ENCODE peak calls at places on chromosomes 7 and 10, in ten cellular contexts. T is astrocyte of the spinal cord; F is CD8-positive, alpha-beta T cell; Z is right atrium auricular region; Q is fibroblast of pulmonary artery; B is retinal pigment epithelial cell; H is fibroblast of mammary gland; G is AG04450; O is cardiac fibroblast; E is lower lobe of right lung. N is an unnamed sample.

GRCh38 chr7:1689356-1689755 is 19.3 kb downstream of the ELFN1 start:
- DNase-seq in T (no peak), F (no peak), Z (no peak), Q (no peak), B (no peak), H (no peak), G (no peak), O (no peak), E (no peak), N (no peak)

GRCh38 chr7:123673752-123674398 is 18.2 kb downstream of the LMOD2 start:
- DNase-seq in T (no peak), F (no peak), Z (no peak), Q (no peak), B (no peak), H (no peak), G (no peak), O (no peak), E (no peak), N (no peak)

GRCh38 chr10:102509387-102509786 is 5.6 kb downstream of the SUFU start:
- DNase-seq in T (peak), F (no peak), Z (no peak), Q (peak), B (no peak), H (peak), G (no peak), O (peak), E (no peak), N (no peak)

GRCh38 chr7:82163586-82163985 is 280.0 kb downstream of the CACNA2D1 start:
- DNase-seq in T (no peak), F (no peak), Z (no peak), Q (no peak), B (no peak), H (no peak), G (no peak), O (no peak), E (no peak), N (no peak)

GRCh38 chr7:90246184-90246583 is 1.2 kb downstream of the CFAP69 start:
- DNase-seq in T (peak), F (no peak), Z (no peak), Q (peak), B (no peak), H (peak), G (no peak), O (peak), E (no peak), N (no peak)

GRCh38 chr7:87627634-87627994 is 584 bp upstream of the RUNDC3B start:
- DNase-seq in T (peak), F (no peak), Z (no peak), Q (peak), B (no peak), H (no peak), G (no peak), O (no peak), E (peak), N (no peak)

GRCh38 chr7:87218941-87219544 is 489 bp downstream of the TMEM243 start:
- DNase-seq in T (peak), F (peak), Z (peak), Q (peak), B (no peak), H (peak), G (no peak), O (peak), E (peak), N (no peak)

GRCh38 chr10:485776-486572 is 203.5 kb downstream of the DIP2C start:
- DNase-seq in T (no peak), F (no peak), Z (peak), Q (peak), B (no peak), H (peak), G (no peak), O (peak), E (no peak), N (no peak)

GRCh38 chr10:102735065-102735562 is 8.6 kb upstream of the WBP1L start:
- DNase-seq in T (no peak), F (no peak), Z (peak), Q (no peak), B (no peak), H (peak), G (no peak), O (no peak), E (no peak), N (no peak)

GRCh38 chr10:113469796-113470195 is 83.1 kb upstream of the HABP2 start:
- DNase-seq in T (no peak), F (no peak), Z (no peak), Q (no peak), B (no peak), H (no peak), G (no peak), O (no peak), E (no peak), N (no peak)

GRCh38 chr7:33762903-33763295 is 142.4 kb upstream of the BMPER start:
- DNase-seq in T (no peak), F (no peak), Z (no peak), Q (no peak), B (no peak), H (no peak), G (no peak), O (no peak), E (no peak), N (no peak)

GRCh38 chr10:133190225-133190624 is 30.2 kb downstream of the KNDC1 start:
- DNase-seq in T (no peak), F (no peak), Z (no peak), Q (no peak), B (no peak), H (no peak), G (no peak), O (no peak), E (no peak), N (no peak)

GRCh38 chr7:1149351-1149794 is 10.6 kb downstream of the ZFAND2A start:
- DNase-seq in T (no peak), F (no peak), Z (no peak), Q (no peak), B (no peak), H (no peak), G (no peak), O (no peak), E (peak), N (no peak)

GRCh38 chr7:77570330-77571011 is 33.4 kb downstream of the PTPN12 start:
- DNase-seq in T (peak), F (no peak), Z (no peak), Q (peak), B (no peak), H (peak), G (peak), O (peak), E (no peak), N (peak)

GRCh38 chr7:131529617-131530016 is 26.8 kb downstream of the PODXL start:
- DNase-seq in T (no peak), F (no peak), Z (no peak), Q (no peak), B (no peak), H (no peak), G (no peak), O (no peak), E (no peak), N (no peak)

GRCh38 chr10:72763201-72763600 is 71.3 kb downstream of the MCU start:
- DNase-seq in T (no peak), F (no peak), Z (no peak), Q (no peak), B (no peak), H (no peak), G (no peak), O (no peak), E (no peak), N (no peak)

GRCh38 chr10:43453266-43453831 is 16.4 kb downstream of the ZNF487 start:
- DNase-seq in T (no peak), F (no peak), Z (no peak), Q (no peak), B (no peak), H (peak), G (no peak), O (no peak), E (no peak), N (no peak)

GRCh38 chr10:76119515-76119914 is 688.1 kb downstream of the LRMDA start:
- DNase-seq in T (peak), F (no peak), Z (no peak), Q (peak), B (no peak), H (peak), G (no peak), O (peak), E (no peak), N (no peak)

GRCh38 chr7:69967152-69967591 is 368.9 kb downstream of the AUTS2 start:
- DNase-seq in T (no peak), F (no peak), Z (no peak), Q (peak), B (no peak), H (peak), G (no peak), O (peak), E (peak), N (no peak)

GRCh38 chr7:24548390-24548789 is 24.9 kb upstream of the PALS2 start:
- DNase-seq in T (no peak), F (no peak), Z (no peak), Q (no peak), B (no peak), H (no peak), G (no peak), O (no peak), E (no peak), N (no peak)

GRCh38 chr7:98178321-98178720 is 32.9 kb upstream of the BHLHA15 start:
- DNase-seq in T (no peak), F (no peak), Z (no peak), Q (peak), B (no peak), H (no peak), G (no peak), O (no peak), E (peak), N (no peak)

GRCh38 chr10:73263948-73264347 is 11.5 kb upstream of the MRPS16 start:
- DNase-seq in T (peak), F (no peak), Z (no peak), Q (peak), B (no peak), H (peak), G (no peak), O (peak), E (no peak), N (no peak)

GRCh38 chr7:126818393-126819196 is 434.1 kb downstream of the GRM8 start:
- DNase-seq in T (no peak), F (no peak), Z (no peak), Q (no peak), B (no peak), H (no peak), G (no peak), O (no peak), E (no peak), N (no peak)

GRCh38 chr7:38027884-38028455 is 107.5 kb downstream of the EPDR1 start:
- DNase-seq in T (no peak), F (no peak), Z (no peak), Q (no peak), B (no peak), H (peak), G (no peak), O (no peak), E (no peak), N (no peak)

GRCh38 chr10:31404640-31405039 is 85.6 kb downstream of the ZEB1 start:
- DNase-seq in T (no peak), F (no peak), Z (no peak), Q (peak), B (no peak), H (peak), G (no peak), O (peak), E (no peak), N (no peak)

GRCh38 chr7:2175091-2175490 is 57.7 kb downstream of the MAD1L1 start:
- DNase-seq in T (no peak), F (no peak), Z (peak), Q (no peak), B (peak), H (no peak), G (no peak), O (no peak), E (no peak), N (peak)

GRCh38 chr7:96669812-96670211 is 39.8 kb downstream of the SEM1 start:
- DNase-seq in T (no peak), F (no peak), Z (no peak), Q (no peak), B (no peak), H (no peak), G (no peak), O (no peak), E (no peak), N (no peak)

GRCh38 chr7:29557954-29558353 is 5.7 kb upstream of the PRR15 start:
- DNase-seq in T (no peak), F (no peak), Z (no peak), Q (peak), B (no peak), H (peak), G (no peak), O (peak), E (no peak), N (peak)

GRCh38 chr10:131928248-131929095 is 27.7 kb downstream of the PPP2R2D start:
- DNase-seq in T (peak), F (peak), Z (no peak), Q (peak), B (no peak), H (peak), G (no peak), O (no peak), E (no peak), N (no peak)

GRCh38 chr10:62759599-62760175 is 44.8 kb upstream of the ADO start:
- DNase-seq in T (no peak), F (no peak), Z (no peak), Q (no peak), B (no peak), H (no peak), G (no peak), O (no peak), E (no peak), N (no peak)

GRCh38 chr10:44934416-44935200 is 23.5 kb downstream of the TMEM72 start:
- DNase-seq in T (no peak), F (no peak), Z (peak), Q (no peak), B (no peak), H (peak), G (no peak), O (no peak), E (no peak), N (no peak)

GRCh38 chr10:131727612-131728011 is 173.2 kb upstream of the PPP2R2D start:
- DNase-seq in T (no peak), F (no peak), Z (no peak), Q (no peak), B (no peak), H (no peak), G (no peak), O (no peak), E (no peak), N (no peak)

GRCh38 chr7:142796001-142796500 is 25.3 kb downstream of the PRSS2 start:
- DNase-seq in T (no peak), F (no peak), Z (peak), Q (no peak), B (no peak), H (no peak), G (no peak), O (no peak), E (no peak), N (no peak)

GRCh38 chr7:142795339-142795863 is 24.6 kb downstream of the PRSS2 start:
- DNase-seq in T (no peak), F (peak), Z (peak), Q (no peak), B (no peak), H (no peak), G (no peak), O (no peak), E (no peak), N (no peak)

GRCh38 chr7:142797799-142798377 is 27.1 kb downstream of the PRSS2 start:
- DNase-seq in T (no peak), F (no peak), Z (peak), Q (no peak), B (no peak), H (no peak), G (no peak), O (no peak), E (no peak), N (no peak)

GRCh38 chr7:142797342-142797798 is 26.6 kb downstream of the PRSS2 start:
- DNase-seq in T (no peak), F (peak), Z (peak), Q (no peak), B (no peak), H (no peak), G (no peak), O (no peak), E (no peak), N (no peak)

GRCh38 chr7:142796501-142797341 is 26.0 kb downstream of the PRSS2 start:
- DNase-seq in T (no peak), F (no peak), Z (peak), Q (no peak), B (no peak), H (no peak), G (no peak), O (no peak), E (no peak), N (no peak)
- H3K4me3 ChIP-seq in T (peak), F (peak), Z (peak), Q (peak), B (peak), H (peak), G (no peak), O (peak), E (peak), N (no peak)

GRCh38 chr7:75650062-75650461 is 88.7 kb downstream of the HIP1 start:
- DNase-seq in T (no peak), F (no peak), Z (no peak), Q (no peak), B (no peak), H (no peak), G (no peak), O (no peak), E (peak), N (no peak)
- TF ChIP-seq CTCF in T (no peak), F (no peak), Z (no peak), Q (no peak), B (no peak), H (no peak), G (no peak), O (no peak), E (no peak), N (peak)

DNA sequence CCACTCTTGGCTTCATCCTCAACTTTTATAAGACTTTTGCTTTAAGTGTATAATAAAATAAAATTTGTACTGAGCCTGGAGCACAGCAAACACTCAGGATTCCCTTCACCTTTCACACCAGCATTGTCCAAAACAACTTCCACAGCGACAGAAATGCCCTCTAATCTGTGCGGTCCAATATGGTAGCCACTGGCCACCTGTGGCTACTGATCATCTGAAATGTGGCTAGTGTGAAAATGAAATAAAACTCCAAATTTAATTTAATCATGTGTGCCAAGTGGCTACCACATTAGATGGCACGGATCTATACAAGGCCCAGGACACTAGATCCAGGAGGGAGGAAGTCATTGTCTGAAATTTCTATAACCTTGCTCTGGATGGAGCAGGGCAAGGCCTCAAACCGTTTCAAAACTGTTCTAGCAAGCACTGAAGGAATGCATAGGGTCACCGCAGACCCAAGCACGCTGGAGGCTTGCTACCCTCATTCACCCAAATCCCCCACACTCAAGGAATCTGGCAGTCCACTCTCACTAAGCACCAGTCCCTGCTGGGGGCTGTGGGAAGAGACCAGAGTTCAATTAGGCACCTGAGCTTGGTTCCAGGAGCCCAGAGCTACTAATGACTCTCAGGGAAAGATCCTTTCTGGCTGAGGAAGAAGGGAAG is 6.3 kb upstream of the MYO1G start:
- DNase-seq in T (no peak), F (no peak), Z (no peak), Q (no peak), B (no peak), H (no peak), G (no peak), O (no peak), E (no peak), N (no peak)
- H3K4me3 ChIP-seq in T (peak), F (peak), Z (no peak), Q (peak), B (peak), H (peak), G (peak), O (peak), E (peak), N (peak)

GRCh38 chr10:66916030-66916429 is 9.8 kb upstream of the LRRTM3 start:
- DNase-seq in T (no peak), F (no peak), Z (no peak), Q (no peak), B (no peak), H (no peak), G (no peak), O (no peak), E (no peak), N (no peak)

GRCh38 chr10:66919248-66919647 is 6.6 kb upstream of the LRRTM3 start:
- DNase-seq in T (no peak), F (no peak), Z (no peak), Q (no peak), B (no peak), H (no peak), G (no peak), O (no peak), E (no peak), N (no peak)

GRCh38 chr10:66917104-66917503 is 8.7 kb upstream of the LRRTM3 start:
- DNase-seq in T (no peak), F (no peak), Z (no peak), Q (no peak), B (no peak), H (no peak), G (no peak), O (no peak), E (no peak), N (no peak)
- TF ChIP-seq CTCF in T (no peak), F (no peak), Z (no peak), Q (no peak), B (no peak), H (no peak), G (no peak), O (no peak), E (no peak), N (peak)

GRCh38 chr7:28112056-28112455 is 68.5 kb downstream of the JAZF1 start:
- DNase-seq in T (no peak), F (no peak), Z (no peak), Q (peak), B (no peak), H (peak), G (no peak), O (peak), E (no peak), N (no peak)

GRCh38 chr7:28114056-28114455 is 66.5 kb downstream of the JAZF1 start:
- DNase-seq in T (no peak), F (no peak), Z (no peak), Q (no peak), B (no peak), H (no peak), G (no peak), O (no peak), E (no peak), N (no peak)

GRCh38 chr7:28112883-28113540 is 67.6 kb downstream of the JAZF1 start:
- DNase-seq in T (no peak), F (no peak), Z (no peak), Q (peak), B (no peak), H (peak), G (no peak), O (peak), E (no peak), N (no peak)

GRCh38 chr7:28110427-28111012 is 70.1 kb downstream of the JAZF1 start:
- DNase-seq in T (no peak), F (no peak), Z (no peak), Q (no peak), B (no peak), H (no peak), G (no peak), O (no peak), E (no peak), N (no peak)

GRCh38 chr7:28112467-28112866 is 68.1 kb downstream of the JAZF1 start:
- DNase-seq in T (no peak), F (no peak), Z (no peak), Q (no peak), B (no peak), H (no peak), G (no peak), O (no peak), E (no peak), N (no peak)
- H3K4me3 ChIP-seq in T (no peak), F (no peak), Z (no peak), Q (no peak), B (no peak), H (no peak), G (no peak), O (no peak), E (no peak), N (no peak)

GRCh38 chr10:78852856-78853255 is 215.9 kb upstream of the ZMIZ1 start:
- DNase-seq in T (no peak), F (no peak), Z (no peak), Q (peak), B (no peak), H (peak), G (no peak), O (peak), E (no peak), N (no peak)
- TF ChIP-seq CTCF in T (no peak), F (peak), Z (no peak), Q (peak), B (peak), H (peak), G (peak), O (peak), E (peak), N (peak)

GRCh38 chr10:101065479-101066145 is 3.8 kb downstream of the KAZALD1 start:
- DNase-seq in T (no peak), F (no peak), Z (no peak), Q (no peak), B (no peak), H (peak), G (no peak), O (peak), E (no peak), N (no peak)
- H3K4me3 ChIP-seq in T (no peak), F (no peak), Z (peak), Q (peak), B (peak), H (no peak), G (peak), O (peak), E (peak), N (peak)